ENCODE peak calls at places on chromosomes 3 and 15, in eight cellular contexts. K is pancreas, Q is endothelial cell, D is HFF-Myc, I is bronchial epithelial cell, A is stomach, X is WTC11, N is mucosa of descending colon. S is an unnamed sample.

GRCh38 chr15:20665653-20666052 is 124.1 kb upstream of the GOLGA6L6 start:
- DNase-seq in K (no peak), Q (no peak), D (no peak), I (no peak), A (no peak), X (no peak), N (no peak), S (no peak)

GRCh38 chr15:57111002-57111401 is 192.6 kb downstream of the TCF12 start:
- DNase-seq in K (no peak), Q (no peak), D (no peak), I (no peak), A (no peak), X (no peak), N (no peak), S (no peak)

GRCh38 chr3:106510206-106510605 is 641.4 kb upstream of the CBLB start:
- DNase-seq in K (no peak), Q (no peak), D (no peak), I (no peak), A (no peak), X (no peak), N (no peak), S (no peak)

GRCh38 chr15:82714026-82714425 is 4.4 kb upstream of the AP3B2 start:
- DNase-seq in K (no peak), Q (no peak), D (no peak), I (no peak), A (no peak), X (no peak), N (no peak), S (no peak)

GRCh38 chr3:112653881-112654300 is 12.9 kb upstream of the CCDC80 start:
- DNase-seq in K (no peak), Q (no peak), D (no peak), I (peak), A (no peak), X (no peak), N (no peak), S (no peak)

GRCh38 chr3:46928297-46928696 is 48.2 kb downstream of the CCDC12 start:
- DNase-seq in K (no peak), Q (no peak), D (no peak), I (no peak), A (no peak), X (no peak), N (no peak), S (no peak)

GRCh38 chr3:113034011-113034410 is 43.2 kb downstream of the GTPBP8 start:
- DNase-seq in K (no peak), Q (no peak), D (no peak), I (peak), A (no peak), X (no peak), N (no peak), S (no peak)

GRCh38 chr3:114439279-114439678 is 145.5 kb downstream of the TIGIT start:
- DNase-seq in K (no peak), Q (no peak), D (no peak), I (no peak), A (no peak), X (no peak), N (no peak), S (no peak)

GRCh38 chr3:5122741-5123706 is 932 bp downstream of the ARL8B start:
- DNase-seq in K (no peak), Q (no peak), D (no peak), I (peak), A (peak), X (peak), N (peak), S (peak)

GRCh38 chr3:44529927-44530326 is 25.1 kb upstream of the ZKSCAN7 start:
- DNase-seq in K (no peak), Q (no peak), D (no peak), I (no peak), A (no peak), X (peak), N (no peak), S (peak)

GRCh38 chr15:58438956-58439355 is 7.2 kb downstream of the LIPC start:
- DNase-seq in K (no peak), Q (peak), D (no peak), I (peak), A (no peak), X (no peak), N (no peak), S (peak)

GRCh38 chr3:14156201-14156600 is 22.2 kb downstream of the XPC start:
- DNase-seq in K (no peak), Q (no peak), D (no peak), I (no peak), A (no peak), X (no peak), N (no peak), S (no peak)

GRCh38 chr15:27564656-27565055 is 534.5 kb downstream of the OCA2 start:
- DNase-seq in K (no peak), Q (no peak), D (no peak), I (no peak), A (no peak), X (no peak), N (no peak), S (no peak)

GRCh38 chr3:159158213-159158612 is 356.4 kb downstream of the MFSD1 start:
- DNase-seq in K (no peak), Q (no peak), D (no peak), I (peak), A (no peak), X (no peak), N (no peak), S (no peak)

GRCh38 chr3:194375473-194375872 is 5.9 kb upstream of the LRRC15 start:
- DNase-seq in K (no peak), Q (peak), D (no peak), I (peak), A (no peak), X (no peak), N (no peak), S (no peak)

GRCh38 chr3:194072691-194073279 is 63.2 kb upstream of the HES1 start:
- DNase-seq in K (no peak), Q (no peak), D (no peak), I (no peak), A (no peak), X (no peak), N (no peak), S (no peak)

GRCh38 chr15:43828061-43828657 is 1.4 kb downstream of the WDR76 start:
- DNase-seq in K (no peak), Q (no peak), D (no peak), I (no peak), A (no peak), X (no peak), N (no peak), S (no peak)

GRCh38 chr15:31869640-31870335 is 160.5 kb upstream of the CHRNA7 start:
- DNase-seq in K (no peak), Q (peak), D (no peak), I (no peak), A (no peak), X (peak), N (peak), S (peak)

GRCh38 chr15:52440414-52440813 is 88.3 kb downstream of the MYO5A start:
- DNase-seq in K (no peak), Q (no peak), D (no peak), I (peak), A (no peak), X (no peak), N (no peak), S (no peak)

GRCh38 chr3:146626384-146627122 is 21.4 kb upstream of the PLSCR5 start:
- DNase-seq in K (no peak), Q (no peak), D (no peak), I (no peak), A (no peak), X (no peak), N (no peak), S (no peak)

GRCh38 chr15:48394172-48394571 is 62.9 kb downstream of the DUT start:
- DNase-seq in K (no peak), Q (no peak), D (no peak), I (no peak), A (peak), X (no peak), N (no peak), S (no peak)

GRCh38 chr3:128881576-128881975 is 2.2 kb downstream of the ACAD9 start:
- DNase-seq in K (no peak), Q (no peak), D (no peak), I (no peak), A (no peak), X (no peak), N (no peak), S (no peak)

GRCh38 chr3:46670891-46671427 is 22.5 kb downstream of the ALS2CL start:
- DNase-seq in K (peak), Q (no peak), D (no peak), I (no peak), A (peak), X (peak), N (no peak), S (peak)

GRCh38 chr15:22241451-22241850 is 161.1 kb downstream of the OR4M2 start:
- DNase-seq in K (no peak), Q (no peak), D (no peak), I (no peak), A (no peak), X (no peak), N (peak), S (no peak)

GRCh38 chr3:99907959-99908544 is 90.4 kb downstream of the CMSS1 start:
- DNase-seq in K (no peak), Q (no peak), D (no peak), I (no peak), A (no peak), X (no peak), N (no peak), S (no peak)

GRCh38 chr3:7382293-7383033 is 521.5 kb downstream of the GRM7 start:
- DNase-seq in K (no peak), Q (no peak), D (no peak), I (peak), A (no peak), X (no peak), N (no peak), S (no peak)

GRCh38 chr3:126315916-126316514 is 41.2 kb downstream of the KLF15 start:
- DNase-seq in K (no peak), Q (no peak), D (no peak), I (no peak), A (no peak), X (no peak), N (no peak), S (no peak)

GRCh38 chr3:124986153-124987143 is 51.9 kb upstream of the MUC13 start:
- DNase-seq in K (no peak), Q (peak), D (peak), I (peak), A (no peak), X (peak), N (peak), S (no peak)

GRCh38 chr15:88323468-88323867 is 66.9 kb upstream of the NTRK3 start:
- DNase-seq in K (no peak), Q (no peak), D (no peak), I (no peak), A (no peak), X (no peak), N (no peak), S (no peak)

GRCh38 chr15:36491912-36492311 is 87.5 kb upstream of the CDIN1 start:
- DNase-seq in K (no peak), Q (no peak), D (no peak), I (no peak), A (no peak), X (no peak), N (no peak), S (no peak)

GRCh38 chr3:193240436-193240849 is 579 bp upstream of the PLAAT1 start:
- DNase-seq in K (no peak), Q (peak), D (no peak), I (no peak), A (no peak), X (peak), N (no peak), S (peak)

DNA sequence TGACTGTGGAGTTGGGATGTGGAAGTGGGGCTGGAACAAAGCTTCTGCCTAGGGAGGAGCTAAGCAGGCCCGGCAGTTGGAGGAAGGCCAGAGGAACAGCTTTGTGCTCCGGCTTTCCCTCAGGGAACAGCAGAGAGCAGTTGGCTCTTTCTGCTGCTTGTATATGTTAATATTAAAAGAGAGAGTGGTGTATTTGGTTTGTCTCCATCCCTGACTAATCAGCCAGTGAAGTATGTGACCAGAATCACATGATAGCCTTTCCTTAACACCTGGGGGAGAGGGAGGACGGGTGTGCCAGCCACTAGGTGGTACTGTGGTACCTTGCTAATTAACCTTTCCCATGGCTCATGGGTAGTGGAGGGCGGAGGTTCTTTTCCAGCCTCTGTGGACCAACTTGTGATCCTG is 10.0 kb downstream of the EIF2B5 start:
- DNase-seq in K (peak), Q (peak), D (no peak), I (peak), A (peak), X (peak), N (peak), S (peak)
- TF ChIP-seq CTCF in K (peak), Q (no peak), D (peak), I (peak), A (peak), X (peak), N (no peak), S (no peak)

GRCh38 chr3:70539908-70540307 is 227.5 kb upstream of the MDFIC2 start:
- DNase-seq in K (no peak), Q (no peak), D (no peak), I (no peak), A (no peak), X (no peak), N (no peak), S (no peak)
- TF ChIP-seq CTCF in K (no peak), Q (no peak), D (peak), I (no peak), A (no peak), X (no peak), N (no peak), S (no peak)

GRCh38 chr3:134357914-134358811 is 16.1 kb downstream of the AMOTL2 start:
- DNase-seq in K (peak), Q (no peak), D (peak), I (peak), A (peak), X (peak), N (peak), S (peak)
- TF ChIP-seq CTCF in K (no peak), Q (peak), D (peak), I (peak), A (no peak), X (no peak), N (no peak), S (no peak)

GRCh38 chr3:27939940-27940339 is 217.8 kb upstream of the EOMES start:
- DNase-seq in K (no peak), Q (no peak), D (no peak), I (peak), A (no peak), X (no peak), N (no peak), S (no peak)
- TF ChIP-seq CTCF in K (no peak), Q (no peak), D (no peak), I (no peak), A (no peak), X (no peak), N (no peak), S (no peak)

GRCh38 chr3:38173834-38174418 is 8.6 kb downstream of the OXSR1 start:
- DNase-seq in K (no peak), Q (no peak), D (no peak), I (no peak), A (no peak), X (no peak), N (no peak), S (no peak)
- TF ChIP-seq CTCF in K (no peak), Q (no peak), D (no peak), I (no peak), A (no peak), X (no peak), N (no peak), S (no peak)

DNA sequence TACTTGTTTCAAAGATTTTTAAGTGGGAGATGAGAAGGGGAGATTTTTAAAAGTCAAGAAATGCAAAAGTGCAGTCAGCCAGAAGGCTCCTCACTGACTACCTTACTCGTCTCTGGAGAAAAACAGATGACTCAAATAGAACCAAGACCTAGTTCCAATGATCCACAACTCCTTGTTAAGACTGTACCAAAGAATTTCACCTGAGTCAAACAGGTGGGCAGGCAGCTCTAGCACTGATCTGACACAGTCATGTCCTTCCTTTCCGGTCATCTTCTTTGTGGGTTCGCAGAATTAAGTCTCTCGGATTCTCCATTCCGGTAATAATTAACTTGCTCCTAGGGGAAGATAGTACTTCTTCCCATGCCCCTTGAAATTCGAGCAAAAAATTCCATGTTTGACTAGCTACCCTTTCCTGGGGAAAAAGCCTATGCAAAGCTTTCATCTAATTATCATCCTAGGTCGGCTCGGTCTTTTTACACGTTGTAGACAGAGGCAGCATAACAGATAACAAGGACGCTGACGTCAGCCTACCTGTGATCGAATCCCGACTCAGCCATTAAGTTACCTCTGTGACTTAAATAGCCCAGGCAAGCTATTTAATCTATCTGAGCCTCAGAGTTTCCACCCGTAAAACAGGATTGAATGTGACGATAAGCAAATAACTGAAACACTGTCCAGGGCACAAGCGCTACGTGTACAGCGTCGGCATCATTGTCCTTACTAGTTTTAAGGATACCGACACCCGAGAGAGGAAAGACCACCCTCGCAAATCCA is 746 bp downstream of the SELENOK start:
- DNase-seq in K (peak), Q (no peak), D (no peak), I (peak), A (peak), X (no peak), N (peak), S (no peak)
- TF ChIP-seq CTCF in K (no peak), Q (no peak), D (no peak), I (no peak), A (no peak), X (no peak), N (no peak), S (no peak)

DNA sequence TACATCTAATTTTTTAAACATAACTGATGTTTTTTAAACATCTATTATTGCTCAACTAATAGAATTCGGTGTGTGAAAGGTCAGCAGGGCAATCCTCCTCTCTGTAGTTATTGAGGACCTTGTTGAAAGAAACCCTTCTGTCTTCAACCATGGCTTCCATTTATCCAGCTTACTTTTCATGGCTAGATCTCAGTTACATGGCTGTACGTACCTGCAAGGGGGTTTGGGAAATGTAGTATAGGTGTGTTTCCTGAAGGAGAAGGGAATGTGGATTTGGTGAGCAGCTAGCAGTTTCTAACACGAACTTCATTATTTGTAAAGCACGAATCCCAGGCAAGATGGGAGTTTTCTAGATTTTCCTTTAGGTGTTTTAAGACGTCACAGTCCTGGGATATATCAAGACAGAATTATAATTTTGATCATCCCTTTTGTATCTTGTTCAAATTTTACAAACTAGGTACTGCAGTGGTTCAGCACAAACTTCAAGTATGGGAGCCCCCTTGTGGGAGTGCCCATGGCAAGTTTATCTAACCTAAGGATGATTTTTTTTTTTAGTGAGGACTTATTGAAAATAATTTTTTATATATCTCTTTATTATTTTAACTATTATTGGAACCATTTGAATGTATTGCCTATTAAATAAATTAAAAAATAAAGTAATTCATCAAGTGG is 41.6 kb downstream of the FBXL2 start:
- DNase-seq in K (no peak), Q (no peak), D (no peak), I (no peak), A (no peak), X (no peak), N (no peak), S (no peak)
- TF ChIP-seq CTCF in K (no peak), Q (peak), D (no peak), I (no peak), A (no peak), X (no peak), N (no peak), S (no peak)

GRCh38 chr3:139518296-139518695 is 21.2 kb downstream of the RBP1 start:
- DNase-seq in K (no peak), Q (no peak), D (no peak), I (no peak), A (no peak), X (no peak), N (no peak), S (no peak)

GRCh38 chr3:139521811-139522210 is 17.7 kb downstream of the RBP1 start:
- DNase-seq in K (no peak), Q (no peak), D (no peak), I (no peak), A (no peak), X (no peak), N (no peak), S (no peak)

GRCh38 chr3:139521144-139521543 is 18.4 kb downstream of the RBP1 start:
- DNase-seq in K (no peak), Q (no peak), D (no peak), I (no peak), A (no peak), X (no peak), N (no peak), S (no peak)

GRCh38 chr3:139518926-139519842 is 20.4 kb downstream of the RBP1 start:
- DNase-seq in K (no peak), Q (no peak), D (no peak), I (no peak), A (no peak), X (no peak), N (no peak), S (no peak)

GRCh38 chr3:139520028-139520737 is 19.4 kb downstream of the RBP1 start:
- DNase-seq in K (no peak), Q (peak), D (no peak), I (peak), A (no peak), X (peak), N (peak), S (no peak)
- TF ChIP-seq CTCF in K (peak), Q (peak), D (peak), I (peak), A (no peak), X (peak), N (no peak), S (peak)

DNA sequence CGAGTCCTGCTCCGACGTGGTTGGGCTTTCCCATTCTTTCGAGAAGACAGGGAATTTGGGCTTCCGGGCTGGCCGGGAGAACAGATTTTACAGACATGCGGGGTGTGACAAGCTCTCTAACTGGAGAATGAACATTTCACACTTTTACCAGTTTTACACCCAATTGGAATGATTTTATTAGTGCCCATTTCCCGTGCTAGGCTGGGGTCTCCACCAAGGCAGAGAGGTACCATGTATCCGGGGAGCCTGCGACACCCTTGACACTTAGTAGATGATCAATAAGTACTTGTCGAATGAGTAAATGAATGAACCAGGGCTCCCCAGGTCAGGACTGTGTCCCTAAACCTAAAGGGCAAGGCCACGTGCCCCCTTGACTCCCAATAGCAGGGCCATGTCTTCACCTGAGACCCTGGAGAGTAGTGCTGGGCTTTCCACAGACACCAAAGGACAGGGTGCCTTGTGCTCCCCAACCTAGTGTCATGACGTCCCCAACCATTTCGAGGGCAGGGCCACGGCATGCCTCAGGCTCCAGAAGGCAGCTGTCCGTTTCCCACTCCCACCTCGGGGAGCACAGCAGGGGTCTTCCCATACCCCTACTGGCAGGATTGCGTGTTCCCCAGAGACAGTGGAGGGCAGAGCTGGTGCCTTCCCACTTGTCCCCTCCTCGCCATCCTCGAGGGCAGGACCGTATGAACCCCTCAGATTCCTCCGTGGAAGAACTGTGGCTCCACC is 680 bp upstream of the MYD88 start:
- DNase-seq in K (no peak), Q (peak), D (no peak), I (no peak), A (no peak), X (peak), N (peak), S (no peak)
- TF ChIP-seq CTCF in K (no peak), Q (no peak), D (peak), I (peak), A (no peak), X (no peak), N (no peak), S (no peak)